ENCODE peak calls at places on chromosomes 5 and 9, in six cellular contexts. L is H9, F is mesendoderm, Z is IMR-90, N is mesenchymal stem cell, T is H1. R is an unnamed sample.

GRCh38 chr9:106883030-106883429 is 20.1 kb downstream of the ZNF462 start:
- DNase-seq in L (no peak), F (no peak), Z (no peak), N (no peak), T (no peak), R (no peak)

GRCh38 chr5:89556215-89557009 is 673.4 kb upstream of the MEF2C start:
- DNase-seq in L (no peak), F (no peak), Z (peak), N (peak), T (no peak), R (no peak)

GRCh38 chr5:59039296-59040006 is 456.6 kb downstream of the RAB3C start:
- DNase-seq in L (peak), F (peak), Z (peak), N (peak), T (no peak), R (peak)

GRCh38 chr5:35009657-35010056 is 38.1 kb downstream of the AGXT2 start:
- DNase-seq in L (no peak), F (no peak), Z (peak), N (peak), T (no peak), R (no peak)

GRCh38 chr9:69173891-69174644 is at the start of gene TJP2:
- DNase-seq in L (peak), F (peak), Z (peak), N (peak), T (no peak), R (peak)

GRCh38 chr5:148427370-148428042 is 43.7 kb downstream of the FBXO38 start:
- DNase-seq in L (peak), F (peak), Z (no peak), N (no peak), T (no peak), R (no peak)

GRCh38 chr9:91532325-91532724 is 108.7 kb upstream of the NFIL3 start:
- DNase-seq in L (no peak), F (no peak), Z (peak), N (no peak), T (no peak), R (no peak)

GRCh38 chr5:133129192-133129748 is 77.5 kb downstream of the HSPA4 start:
- DNase-seq in L (no peak), F (no peak), Z (no peak), N (no peak), T (no peak), R (no peak)

GRCh38 chr5:31781772-31782171 is 142.8 kb downstream of the PDZD2 start:
- DNase-seq in L (no peak), F (no peak), Z (no peak), N (no peak), T (no peak), R (no peak)

GRCh38 chr5:177497011-177497296 is 450 bp downstream of the PDLIM7 start:
- DNase-seq in L (no peak), F (no peak), Z (no peak), N (no peak), T (no peak), R (no peak)
- H3K27ac ChIP-seq in L (no peak), F (peak), Z (peak), N (peak), T (peak), R (peak)

DNA sequence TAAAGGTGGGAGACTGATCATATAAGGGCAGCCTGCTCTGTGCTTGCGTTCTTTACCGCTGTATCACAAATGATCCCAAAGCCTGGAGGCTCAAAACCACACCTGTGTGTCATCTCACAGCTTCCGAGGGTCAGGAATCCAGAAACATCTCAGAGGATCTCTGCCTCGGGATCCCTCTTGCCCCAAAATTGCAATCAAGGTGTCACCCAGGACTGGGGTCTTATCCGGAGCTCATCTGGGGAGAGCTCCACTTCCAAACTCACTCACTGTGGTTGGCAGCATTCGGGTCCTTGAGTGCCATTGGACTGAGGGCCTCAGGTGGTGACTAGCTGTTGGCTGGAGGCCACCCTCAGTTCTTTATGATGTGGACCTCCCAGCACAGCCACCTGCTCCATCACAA is 26.7 kb upstream of the FCN2 start:
- DNase-seq in L (no peak), F (no peak), Z (no peak), N (no peak), T (no peak), R (no peak)
- H2BK5ac ChIP-seq in L (no peak), F (no peak), Z (no peak), N (no peak), T (no peak), R (no peak)

GRCh38 chr5:115656404-115656803 is 30.6 kb upstream of the TMED7 start:
- DNase-seq in L (no peak), F (no peak), Z (no peak), N (no peak), T (no peak), R (no peak)
- H3K27ac ChIP-seq in L (no peak), F (no peak), Z (no peak), N (no peak), T (no peak), R (no peak)

DNA sequence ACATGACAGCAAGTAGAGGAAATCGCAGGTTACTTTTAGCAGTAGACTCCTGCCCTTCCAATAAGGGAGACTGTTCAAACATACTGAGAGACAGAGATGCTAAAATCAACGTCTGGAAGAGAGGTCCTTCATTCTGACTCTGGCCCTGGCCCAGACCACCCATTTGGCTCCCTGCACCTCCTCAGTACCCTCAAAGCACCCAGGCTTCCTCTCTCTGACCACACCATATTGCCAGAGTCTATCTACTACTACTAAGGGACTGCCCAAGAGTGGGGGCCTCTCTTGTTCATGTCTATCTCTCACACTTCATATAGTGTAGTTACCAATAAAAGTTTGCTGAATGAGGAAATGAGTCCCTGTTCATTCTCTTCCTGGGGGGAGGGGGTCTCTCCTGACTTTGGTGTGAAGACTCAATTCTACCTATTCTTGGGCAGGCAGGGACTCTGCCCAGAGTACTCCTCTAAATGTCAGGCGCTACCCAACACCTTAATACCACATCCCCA is 8.5 kb downstream of the B4GALT1 start:
- DNase-seq in L (no peak), F (no peak), Z (no peak), N (no peak), T (no peak), R (no peak)
- H2BK5ac ChIP-seq in L (no peak), F (no peak), Z (peak), N (peak), T (no peak), R (no peak)

DNA sequence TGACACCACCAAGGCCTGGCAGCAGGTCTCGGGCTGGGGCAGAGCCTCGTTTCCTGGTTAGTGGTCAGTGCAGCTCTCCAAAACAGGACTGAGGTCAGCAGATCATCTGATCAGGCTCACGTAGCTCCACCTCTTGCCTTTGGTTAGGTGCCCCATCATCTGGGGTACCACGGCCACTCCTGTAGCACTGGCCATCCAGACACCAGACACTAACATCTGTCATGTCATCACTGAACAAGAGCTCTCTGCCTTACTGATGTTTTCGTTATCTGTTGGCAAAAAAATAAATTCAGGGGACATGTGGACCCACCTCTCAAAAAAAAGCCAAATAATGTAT is 29.9 kb upstream of the MED10 start:
- DNase-seq in L (no peak), F (no peak), Z (no peak), N (no peak), T (no peak), R (no peak)
- H3K27ac ChIP-seq in L (no peak), F (no peak), Z (no peak), N (no peak), T (no peak), R (no peak)

DNA sequence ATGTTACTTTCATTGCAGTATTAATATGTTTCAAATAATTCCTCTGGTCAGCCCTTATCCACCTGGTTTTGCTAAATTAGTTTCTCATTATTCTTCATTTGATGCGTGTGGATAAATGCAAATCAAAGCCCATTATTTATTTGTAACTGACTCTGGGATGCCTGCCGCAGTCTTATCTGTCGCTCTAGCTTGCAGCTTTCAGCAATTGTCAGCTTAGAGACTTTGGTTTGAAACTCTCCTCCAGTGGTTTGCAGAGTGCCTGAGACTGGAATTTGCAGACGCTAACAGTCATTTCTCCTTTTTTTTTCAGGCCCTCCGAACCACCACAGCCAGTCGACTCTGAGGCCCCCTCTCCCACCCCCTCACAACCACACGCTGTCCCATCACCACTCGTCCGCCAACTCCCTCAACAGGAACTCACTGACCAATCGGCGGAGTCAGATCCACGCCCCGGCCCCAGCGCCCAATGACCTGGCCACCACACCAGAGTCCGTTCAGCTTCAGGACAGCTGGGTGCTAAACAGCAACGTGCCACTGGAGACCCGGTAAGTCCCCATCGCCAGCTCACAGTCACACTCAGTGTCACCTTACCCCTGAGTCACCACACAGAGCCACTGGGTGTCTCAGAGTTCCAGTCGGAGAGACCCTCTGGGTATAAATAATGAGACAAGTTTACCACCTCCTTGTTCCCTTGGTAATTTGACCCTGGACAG is 339.0 kb upstream of the WWC1 start:
- DNase-seq in L (peak), F (peak), Z (no peak), N (no peak), T (no peak), R (no peak)
- H2BK5ac ChIP-seq in L (no peak), F (no peak), Z (no peak), N (no peak), T (no peak), R (no peak)

R was measured in neuronal stem cell.